ENCODE peak calls at places on chromosomes 16 and 17, in six cellular contexts. G, I, M, T, V and Z are unnamed samples.

GRCh38 chr16:86171329-86171728 is 272.4 kb downstream of the IRF8 start:
- DNase-seq in G (no peak), I (peak; percentile 38), M (no peak), T (no peak), V (no peak), Z (no peak)

GRCh38 chr17:10290046-10290445 is 82.8 kb downstream of the MYH13 start:
- DNase-seq in G (no peak), I (peak; percentile 54), M (no peak), T (no peak), V (no peak), Z (no peak)

GRCh38 chr17:41308918-41309359 is at the start of gene KRTAP16-1:
- DNase-seq in G (no peak), I (no peak), M (no peak), T (no peak), V (no peak), Z (no peak)

GRCh38 chr17:49997256-49997735 is 2.3 kb upstream of the DLX3 start:
- DNase-seq in G (no peak), I (no peak), M (no peak), T (no peak), V (peak; percentile 21), Z (no peak)

GRCh38 chr17:7559307-7560171 is 989 bp downstream of the TNFSF13 start:
- DNase-seq in G (no peak), I (no peak), M (no peak), T (no peak), V (no peak), Z (no peak)

GRCh38 chr16:46961373-46962353 is 11.8 kb downstream of the DNAJA2 start:
- DNase-seq in G (no peak), I (peak; percentile 73), M (no peak), T (no peak), V (no peak), Z (no peak)

GRCh38 chr16:84804326-84804725 is 15.5 kb upstream of the CRISPLD2 start:
- DNase-seq in G (no peak), I (no peak), M (no peak), T (no peak), V (no peak), Z (no peak)

GRCh38 chr17:82370471-82371332 is 863 bp upstream of the UTS2R start:
- DNase-seq in G (peak; percentile 94), I (peak; percentile 46), M (no peak), T (peak; percentile 51), V (peak; percentile 8), Z (no peak)

GRCh38 chr16:8893426-8893825 is 11.3 kb downstream of the LITAFD start:
- DNase-seq in G (no peak), I (no peak), M (no peak), T (no peak), V (no peak), Z (no peak)

GRCh38 chr16:49452568-49452967 is 79.0 kb downstream of the C16orf78 start:
- DNase-seq in G (no peak), I (no peak), M (no peak), T (no peak), V (no peak), Z (no peak)

GRCh38 chr17:17485420-17485819 is 8.6 kb downstream of the MED9 start:
- DNase-seq in G (no peak), I (no peak), M (no peak), T (no peak), V (no peak), Z (no peak)

GRCh38 chr17:69018022-69018615 is 42.6 kb downstream of the ABCA9 start:
- DNase-seq in G (no peak), I (no peak), M (no peak), T (no peak), V (no peak), Z (no peak)

GRCh38 chr16:84559311-84559932 is 55.0 kb upstream of the MEAK7 start:
- DNase-seq in G (no peak), I (no peak), M (no peak), T (no peak), V (no peak), Z (no peak)

GRCh38 chr17:66682293-66682692 is 152.6 kb upstream of the CACNG5 start:
- DNase-seq in G (no peak), I (no peak), M (no peak), T (no peak), V (no peak), Z (no peak)

GRCh38 chr16:4322121-4323035 is 6.5 kb downstream of the GLIS2 start:
- DNase-seq in G (no peak), I (no peak), M (no peak), T (peak; percentile 24), V (no peak), Z (no peak)

GRCh38 chr17:69448431-69449102 is 34.1 kb downstream of the MAP2K6 start:
- DNase-seq in G (no peak), I (no peak), M (no peak), T (peak; percentile 40), V (no peak), Z (no peak)

GRCh38 chr17:8674344-8675305 is 44.1 kb upstream of the MYH10 start:
- DNase-seq in G (no peak), I (peak; percentile 55), M (no peak), T (no peak), V (no peak), Z (no peak)

GRCh38 chr17:73137376-73137775 is 27.4 kb upstream of the SSTR2 start:
- DNase-seq in G (no peak), I (no peak), M (no peak), T (no peak), V (no peak), Z (no peak)

GRCh38 chr17:7548585-7549400 is at the start of gene TNFSF12:
- DNase-seq in G (no peak), I (peak; percentile 66), M (no peak), T (peak; percentile 92), V (peak; percentile 31), Z (no peak)

GRCh38 chr17:43767053-43767712 is 8.6 kb upstream of the SOST start:
- DNase-seq in G (no peak), I (no peak), M (no peak), T (no peak), V (no peak), Z (no peak)

GRCh38 chr17:17712268-17712924 is 31.1 kb downstream of the RAI1 start:
- DNase-seq in G (no peak), I (peak; percentile 95), M (no peak), T (no peak), V (peak; percentile 48), Z (no peak)

GRCh38 chr17:13302983-13303382 is 285.2 kb upstream of the ELAC2 start:
- DNase-seq in G (no peak), I (no peak), M (no peak), T (no peak), V (no peak), Z (no peak)

GRCh38 chr17:74201250-74201649 is 2.2 kb upstream of the RPL38 start:
- DNase-seq in G (no peak), I (peak; percentile 70), M (no peak), T (no peak), V (peak; percentile 53), Z (no peak)

GRCh38 chr17:69909389-69909788 is 165.6 kb upstream of the KCNJ16 start:
- DNase-seq in G (no peak), I (peak; percentile 32), M (no peak), T (no peak), V (no peak), Z (peak; percentile 97)

GRCh38 chr17:67605259-67605912 is 112.3 kb upstream of the NOL11 start:
- DNase-seq in G (no peak), I (no peak), M (no peak), T (peak; percentile 77), V (no peak), Z (no peak)

GRCh38 chr17:62919388-62919787 is 46.6 kb upstream of the TANC2 start:
- DNase-seq in G (no peak), I (no peak), M (no peak), T (no peak), V (peak; percentile 53), Z (peak; percentile 33)

GRCh38 chr16:49497466-49497865 is 123.9 kb downstream of the C16orf78 start:
- DNase-seq in G (no peak), I (no peak), M (no peak), T (no peak), V (no peak), Z (no peak)

GRCh38 chr16:49597796-49598195 is 224.2 kb downstream of the C16orf78 start:
- DNase-seq in G (no peak), I (no peak), M (no peak), T (no peak), V (no peak), Z (no peak)

GRCh38 chr17:28907052-28907438 is 4.2 kb upstream of the DHRS13 start:
- DNase-seq in G (no peak), I (no peak), M (no peak), T (no peak), V (no peak), Z (no peak)
- H3K9ac ChIP-seq in G (no peak overlapping the region), I (no peak overlapping the region), M (no peak overlapping the region), T (no peak overlapping the region), V (no peak overlapping the region), Z (no peak overlapping the region)

DNA sequence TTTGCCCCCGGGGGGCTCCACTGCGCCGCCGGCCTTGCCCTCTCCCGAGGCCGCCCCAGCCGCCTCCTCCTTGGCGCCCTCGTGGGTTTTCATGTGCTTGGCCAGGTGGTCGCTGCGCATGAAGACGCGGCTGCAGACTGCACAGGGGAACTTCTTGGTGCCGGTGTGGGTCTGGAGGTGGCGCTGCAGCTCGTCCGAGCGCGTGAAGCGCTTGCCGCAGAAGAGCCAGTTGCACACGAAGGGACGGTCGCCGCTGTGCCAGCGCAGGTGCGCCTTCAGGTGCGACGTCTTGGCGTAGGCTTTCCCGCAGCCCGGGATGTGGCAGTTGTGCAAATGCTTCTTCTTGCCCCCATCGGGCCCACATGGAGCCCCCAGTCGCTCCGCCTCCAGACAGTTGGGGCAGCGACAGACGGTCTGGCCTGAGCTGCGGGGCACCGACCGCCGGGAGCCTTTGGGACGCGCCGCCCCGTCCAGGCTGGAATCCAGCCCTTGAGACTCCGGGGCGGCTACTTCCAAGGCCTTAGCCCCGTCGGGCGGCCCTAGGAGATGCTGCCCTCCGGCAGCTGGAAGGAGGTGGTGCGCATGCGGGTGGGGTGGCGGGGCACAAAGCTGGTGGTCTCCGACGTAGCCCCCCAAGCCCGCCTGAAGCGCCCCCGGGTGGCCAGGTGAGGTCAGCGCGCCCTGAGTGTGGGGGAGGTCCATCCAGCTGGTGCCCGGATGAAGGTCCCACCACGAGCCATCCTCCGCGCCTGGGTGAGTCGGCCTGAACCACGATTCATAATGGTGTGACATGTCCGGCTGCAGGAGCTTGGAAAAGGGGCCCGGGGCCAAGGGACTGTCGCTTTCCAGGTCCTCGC is 3.4 kb downstream of the SP6 start:
- DNase-seq in G (peak; percentile 37), I (peak; percentile 51), M (no peak), T (peak; percentile 71), V (no peak), Z (no peak)
- H3K4me1 ChIP-seq in G (peaks cover 4% of the 10 kb centered on the region), I (no peaks in the 10 kb centered on the region), M (peaks cover 20% of the 10 kb centered on the region), T (peaks cover 21% of the 10 kb centered on the region), V (peaks cover 16% of the 10 kb centered on the region), Z (peaks cover 8% of the 10 kb centered on the region)

GRCh38 chr16:52649870-52650269 is 102.9 kb upstream of the TOX3 start:
- DNase-seq in G (no peak), I (no peak), M (no peak), T (no peak), V (no peak), Z (no peak)
- H3K9me2 ChIP-seq in G (no peaks in the 10 kb centered on the region), I (no peaks in the 10 kb centered on the region), M (no peaks in the 10 kb centered on the region), T (no peaks in the 10 kb centered on the region), V (no peaks in the 10 kb centered on the region), Z (no peaks in the 10 kb centered on the region)

DNA sequence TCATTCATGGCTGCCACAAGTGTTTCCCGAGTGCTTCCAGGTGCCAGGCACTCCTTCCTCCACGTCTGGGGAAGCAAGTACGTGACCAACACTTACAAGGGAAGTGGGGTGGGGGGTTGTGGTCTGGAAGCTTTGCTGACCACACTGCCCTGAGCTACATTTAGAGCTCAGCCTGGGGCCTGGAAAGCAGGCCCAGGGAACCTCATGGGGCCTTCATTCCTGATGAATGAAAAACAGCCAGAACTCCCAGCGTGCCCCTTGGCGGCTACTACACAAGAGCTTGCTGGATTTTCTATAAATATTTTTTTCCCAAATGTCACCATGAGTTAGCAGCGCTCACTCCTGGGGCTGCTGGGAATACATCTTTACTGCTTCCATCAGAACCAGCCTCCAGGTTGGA is 73.3 kb downstream of the ABCC12 start:
- DNase-seq in G (no peak), I (peak; percentile 60), M (no peak), T (no peak), V (no peak), Z (no peak)
- H3K9ac ChIP-seq in G (no peak overlapping the region), I (no peak overlapping the region), M (no peak overlapping the region), T (no peak overlapping the region), V (peak overlapping the region; percentile 36), Z (no peak overlapping the region)